ENCODE peak calls at places on chromosome 13, in nine cellular contexts. L is iris pigment epithelial cell; H is left ventricle myocardium inferior; K is sigmoid colon; O is nephron progenitor cell; X is stimulated activated CD4-positive, alpha-beta T cell treated with anti-CD3 and anti-CD28 coated beads, Interleukin-4, amount 100 ng/mL, for 24 hours; Y is H54; J is retinal pigment epithelial cell; I is fibroblast of mammary gland. M is an unnamed sample.

GRCh38 chr13:28136916-28137315 is 1.4 kb upstream of the PAN3 start:
- DNase-seq in L (no peak), H (no peak), K (no peak), O (no peak), X (no peak), Y (no peak), J (no peak), I (peak), M (no peak)

GRCh38 chr13:45336025-45336800 is 4.8 kb downstream of the TPT1 start:
- DNase-seq in L (no peak), H (no peak), K (no peak), O (no peak), X (no peak), Y (no peak), J (no peak), I (no peak), M (no peak)

GRCh38 chr13:97359181-97360057 is 74.5 kb upstream of the RAP2A start:
- DNase-seq in L (peak), H (no peak), K (peak), O (peak), X (peak), Y (peak), J (no peak), I (peak), M (peak)

GRCh38 chr13:49641810-49642291 is 13.5 kb downstream of the ARL11 start:
- DNase-seq in L (peak), H (peak), K (peak), O (no peak), X (no peak), Y (peak), J (no peak), I (peak), M (no peak)

GRCh38 chr13:18235172-18235571 is 946.5 kb downstream of the TUBA3C start:
- DNase-seq in L (no peak), H (no peak), K (no peak), O (no peak), X (no peak), Y (no peak), J (no peak), I (no peak), M (no peak)

GRCh38 chr13:26423634-26424033 is 133.8 kb upstream of the WASF3 start:
- DNase-seq in L (no peak), H (peak), K (peak), O (no peak), X (no peak), Y (no peak), J (no peak), I (no peak), M (no peak)

GRCh38 chr13:24356837-24357236 is 47.5 kb downstream of the C1QTNF9 start:
- DNase-seq in L (no peak), H (no peak), K (no peak), O (no peak), X (no peak), Y (no peak), J (no peak), I (no peak), M (no peak)

GRCh38 chr13:24355103-24355502 is 45.7 kb downstream of the C1QTNF9 start:
- DNase-seq in L (no peak), H (no peak), K (no peak), O (no peak), X (no peak), Y (no peak), J (no peak), I (no peak), M (no peak)

GRCh38 chr13:98462241-98462882 is 114.5 kb downstream of the STK24 start:
- DNase-seq in L (no peak), H (peak), K (peak), O (no peak), X (no peak), Y (no peak), J (no peak), I (no peak), M (no peak)

M was measured in dermis microvascular lymphatic vessel endothelial cell.